ENCODE peak calls at places on chromosomes 6 and 20, in nine cellular contexts. P, Q, H, G, I, R, K, M and V are unnamed samples.

GRCh38 chr20:25467441-25467840 is 60.0 kb downstream of the GINS1 start:
- DNase-seq in R (no peak), P (no peak), M (no peak), I (no peak), K (no peak), H (no peak), G (no peak), Q (no peak), V (no peak)

GRCh38 chr6:12343122-12343439 is 52.9 kb downstream of the EDN1 start:
- DNase-seq in G (no peak), R (no peak), I (no peak), Q (no peak), P (peak; percentile 35), K (no peak), M (no peak), H (no peak), V (no peak)

GRCh38 chr20:51042064-51042463 is 19.2 kb upstream of the KCNG1 start:
- DNase-seq in Q (peak; percentile 47), R (no peak), G (no peak), I (no peak), M (no peak), H (peak; percentile 16), K (no peak), P (no peak), V (no peak)

GRCh38 chr6:45415315-45415714 is 37.6 kb upstream of the SUPT3H start:
- DNase-seq in H (no peak), M (peak; percentile 7), R (no peak), P (no peak), Q (no peak), K (no peak), G (no peak), I (no peak), V (peak; percentile 16)

GRCh38 chr6:3535716-3536435 is 79.0 kb upstream of the SLC22A23 start:
- DNase-seq in R (no peak), Q (no peak), P (peak; percentile 30), I (no peak), K (no peak), M (no peak), H (no peak), G (no peak), V (no peak)

GRCh38 chr20:5947276-5947675 is 3.1 kb downstream of the TRMT6 start:
- DNase-seq in R (no peak), H (peak; percentile 68), M (no peak), G (no peak), P (peak; percentile 83), I (no peak), Q (no peak), K (no peak), V (no peak)

GRCh38 chr20:59644371-59644939 is 40.1 kb downstream of the PHACTR3 start:
- DNase-seq in H (no peak), P (no peak), K (no peak), M (no peak), I (no peak), R (no peak), Q (no peak), G (no peak), V (no peak)

GRCh38 chr6:7765575-7766325 is 39.9 kb downstream of the BMP6 start:
- DNase-seq in I (no peak), K (no peak), G (no peak), R (no peak), H (no peak), Q (peak; percentile 41), P (peak; percentile 22), M (no peak), V (no peak)

GRCh38 chr6:75735491-75736186 is 13.4 kb upstream of the MYO6 start:
- DNase-seq in I (no peak), M (no peak), H (no peak), G (no peak), R (no peak), P (peak; percentile 52), K (peak; percentile 26), Q (peak; percentile 28), V (peak; percentile 30)

GRCh38 chr6:127100510-127101140 is 17.8 kb upstream of the RSPO3 start:
- DNase-seq in R (no peak), M (no peak), P (peak; percentile 56), I (no peak), H (no peak), G (no peak), Q (peak; percentile 41), K (peak; percentile 25), V (no peak)

GRCh38 chr20:51062065-51062464 is 39.2 kb upstream of the KCNG1 start:
- DNase-seq in P (peak; percentile 8), Q (peak; percentile 3), I (no peak), G (no peak), M (no peak), H (peak; percentile 77), R (no peak), K (no peak), V (no peak)